ENCODE peak calls at places on chromosomes 11 and 22, in six cellular contexts. One of them, this sample, is unnamed.

GRCh38 chr22:47933226-47933625 is 1170.8 kb downstream of the TBC1D22A start:
- DNase-seq in glutamatergic neuron: no peak
- DNase-seq in GM20000: no peak
- DNase-seq in progenitor cell of endocrine pancreas: no peak
- DNase-seq in dorsolateral prefrontal cortex: no peak
- DNase-seq in RWPE1: no peak
- DNase-seq in this sample: no peak

GRCh38 chr22:42069801-42070516 is 653 bp downstream of the NAGA start:
- DNase-seq in glutamatergic neuron: no peak
- DNase-seq in GM20000: no peak
- DNase-seq in progenitor cell of endocrine pancreas: no peak
- DNase-seq in dorsolateral prefrontal cortex: no peak
- DNase-seq in RWPE1: no peak
- DNase-seq in this sample: no peak

GRCh38 chr11:110377451-110377850 is 52.3 kb upstream of the FDX1 start:
- DNase-seq in glutamatergic neuron: no peak
- DNase-seq in GM20000: no peak
- DNase-seq in progenitor cell of endocrine pancreas: no peak
- DNase-seq in dorsolateral prefrontal cortex: no peak
- DNase-seq in RWPE1: no peak
- DNase-seq in this sample: no peak

GRCh38 chr11:128052912-128053641 is 534.3 kb downstream of the ETS1 start:
- DNase-seq in glutamatergic neuron: no peak
- DNase-seq in GM20000: no peak
- DNase-seq in progenitor cell of endocrine pancreas: no peak
- DNase-seq in dorsolateral prefrontal cortex: no peak
- DNase-seq in RWPE1: peak
- DNase-seq in this sample: no peak

GRCh38 chr11:108558222-108558621 is 35.3 kb downstream of the EXPH5 start:
- DNase-seq in glutamatergic neuron: no peak
- DNase-seq in GM20000: peak
- DNase-seq in progenitor cell of endocrine pancreas: no peak
- DNase-seq in dorsolateral prefrontal cortex: no peak
- DNase-seq in RWPE1: no peak
- DNase-seq in this sample: no peak

GRCh38 chr11:78735711-78736110 is 161.0 kb upstream of the NARS2 start:
- DNase-seq in glutamatergic neuron: no peak
- DNase-seq in GM20000: no peak
- DNase-seq in progenitor cell of endocrine pancreas: no peak
- DNase-seq in dorsolateral prefrontal cortex: no peak
- DNase-seq in RWPE1: no peak
- DNase-seq in this sample: no peak

GRCh38 chr22:44550666-44551491 is 52.8 kb upstream of the RTL6 start:
- DNase-seq in glutamatergic neuron: no peak
- DNase-seq in GM20000: peak
- DNase-seq in progenitor cell of endocrine pancreas: no peak
- DNase-seq in dorsolateral prefrontal cortex: peak
- DNase-seq in RWPE1: peak
- DNase-seq in this sample: peak

GRCh38 chr22:36942561-36942960 is 29.1 kb downstream of the CSF2RB start:
- DNase-seq in glutamatergic neuron: no peak
- DNase-seq in GM20000: no peak
- DNase-seq in progenitor cell of endocrine pancreas: no peak
- DNase-seq in dorsolateral prefrontal cortex: no peak
- DNase-seq in RWPE1: no peak
- DNase-seq in this sample: no peak

GRCh38 chr11:111454561-111455192 is 57.5 kb downstream of the BTG4 start:
- DNase-seq in glutamatergic neuron: peak
- DNase-seq in GM20000: peak
- DNase-seq in progenitor cell of endocrine pancreas: peak
- DNase-seq in dorsolateral prefrontal cortex: peak
- DNase-seq in RWPE1: peak
- DNase-seq in this sample: no peak

GRCh38 chr22:22520020-22520656 is at the start of gene ZNF280A:
- DNase-seq in glutamatergic neuron: no peak
- DNase-seq in GM20000: no peak
- DNase-seq in progenitor cell of endocrine pancreas: no peak
- DNase-seq in dorsolateral prefrontal cortex: no peak
- DNase-seq in RWPE1: no peak
- DNase-seq in this sample: no peak

GRCh38 chr11:59114344-59114743 is 7.3 kb downstream of the FAM111B start:
- DNase-seq in glutamatergic neuron: no peak
- DNase-seq in GM20000: no peak
- DNase-seq in progenitor cell of endocrine pancreas: no peak
- DNase-seq in dorsolateral prefrontal cortex: no peak
- DNase-seq in RWPE1: no peak
- DNase-seq in this sample: no peak

DNA sequence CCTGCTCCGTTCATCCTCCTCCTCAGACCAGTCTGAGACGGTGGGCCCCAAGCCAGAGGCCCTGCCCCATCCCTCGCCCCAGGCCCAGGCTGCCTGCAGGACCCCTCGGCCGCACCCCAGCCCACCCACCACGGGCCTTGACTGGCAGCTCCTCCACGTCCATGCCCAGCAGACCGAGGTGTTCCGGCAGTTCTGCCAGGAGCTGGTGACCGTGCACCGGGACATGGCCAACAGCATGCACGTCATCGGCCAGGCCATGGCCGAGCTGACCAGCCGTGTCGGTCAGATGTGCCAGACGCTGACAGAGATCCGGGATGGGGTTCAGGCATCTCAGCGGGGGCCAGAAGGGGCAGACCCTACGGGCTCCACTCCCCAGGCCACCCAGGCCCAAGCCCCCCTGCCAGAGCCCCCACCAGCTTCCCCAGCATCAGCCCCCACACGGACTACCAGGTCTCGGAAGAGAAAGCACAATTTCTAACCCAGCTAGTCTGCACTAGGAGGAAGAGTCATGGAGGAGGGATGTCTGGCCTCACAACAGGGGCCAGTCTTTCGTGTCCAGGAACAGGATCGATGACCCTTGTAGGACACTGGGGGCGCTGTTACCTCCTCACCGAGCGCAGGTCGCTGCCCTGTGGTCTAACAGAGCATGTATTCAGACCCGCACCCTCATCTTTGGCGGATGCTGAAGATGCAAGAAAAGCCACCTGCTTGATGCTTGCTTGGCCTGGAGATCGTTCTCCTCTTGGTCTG is 66.3 kb downstream of the PRDM11 start:
- DNase-seq in glutamatergic neuron: peak
- DNase-seq in GM20000: no peak
- DNase-seq in progenitor cell of endocrine pancreas: no peak
- DNase-seq in dorsolateral prefrontal cortex: no peak
- DNase-seq in RWPE1: no peak
- DNase-seq in this sample: no peak
- TF ChIP-seq CTCF in glutamatergic neuron: peak
- TF ChIP-seq CTCF in GM20000: no peak
- TF ChIP-seq CTCF in progenitor cell of endocrine pancreas: peak
- TF ChIP-seq CTCF in dorsolateral prefrontal cortex: no peak
- TF ChIP-seq CTCF in RWPE1: no peak
- TF ChIP-seq CTCF in this sample: no peak

GRCh38 chr11:60701509-60701818 is 2.1 kb downstream of the MS4A8 start:
- DNase-seq in glutamatergic neuron: no peak
- DNase-seq in GM20000: no peak
- DNase-seq in progenitor cell of endocrine pancreas: no peak
- DNase-seq in dorsolateral prefrontal cortex: no peak
- DNase-seq in RWPE1: no peak
- DNase-seq in this sample: no peak

GRCh38 chr11:60699282-60699681 is at the start of gene MS4A8:
- DNase-seq in glutamatergic neuron: no peak
- DNase-seq in GM20000: no peak
- DNase-seq in progenitor cell of endocrine pancreas: no peak
- DNase-seq in dorsolateral prefrontal cortex: no peak
- DNase-seq in RWPE1: no peak
- DNase-seq in this sample: no peak

GRCh38 chr11:60703374-60703773 is 4.0 kb downstream of the MS4A8 start:
- DNase-seq in glutamatergic neuron: no peak
- DNase-seq in GM20000: no peak
- DNase-seq in progenitor cell of endocrine pancreas: no peak
- DNase-seq in dorsolateral prefrontal cortex: no peak
- DNase-seq in RWPE1: no peak
- DNase-seq in this sample: no peak

GRCh38 chr11:60705895-60706294 is 6.5 kb downstream of the MS4A8 start:
- DNase-seq in glutamatergic neuron: no peak
- DNase-seq in GM20000: no peak
- DNase-seq in progenitor cell of endocrine pancreas: no peak
- DNase-seq in dorsolateral prefrontal cortex: no peak
- DNase-seq in RWPE1: no peak
- DNase-seq in this sample: no peak

GRCh38 chr11:60700689-60701508 is 1.5 kb downstream of the MS4A8 start:
- DNase-seq in glutamatergic neuron: peak
- DNase-seq in GM20000: peak
- DNase-seq in progenitor cell of endocrine pancreas: peak
- DNase-seq in dorsolateral prefrontal cortex: no peak
- DNase-seq in RWPE1: peak
- DNase-seq in this sample: peak
- TF ChIP-seq CTCF in glutamatergic neuron: peak
- TF ChIP-seq CTCF in GM20000: peak
- TF ChIP-seq CTCF in progenitor cell of endocrine pancreas: peak
- TF ChIP-seq CTCF in dorsolateral prefrontal cortex: peak
- TF ChIP-seq CTCF in RWPE1: peak
- TF ChIP-seq CTCF in this sample: peak

DNA sequence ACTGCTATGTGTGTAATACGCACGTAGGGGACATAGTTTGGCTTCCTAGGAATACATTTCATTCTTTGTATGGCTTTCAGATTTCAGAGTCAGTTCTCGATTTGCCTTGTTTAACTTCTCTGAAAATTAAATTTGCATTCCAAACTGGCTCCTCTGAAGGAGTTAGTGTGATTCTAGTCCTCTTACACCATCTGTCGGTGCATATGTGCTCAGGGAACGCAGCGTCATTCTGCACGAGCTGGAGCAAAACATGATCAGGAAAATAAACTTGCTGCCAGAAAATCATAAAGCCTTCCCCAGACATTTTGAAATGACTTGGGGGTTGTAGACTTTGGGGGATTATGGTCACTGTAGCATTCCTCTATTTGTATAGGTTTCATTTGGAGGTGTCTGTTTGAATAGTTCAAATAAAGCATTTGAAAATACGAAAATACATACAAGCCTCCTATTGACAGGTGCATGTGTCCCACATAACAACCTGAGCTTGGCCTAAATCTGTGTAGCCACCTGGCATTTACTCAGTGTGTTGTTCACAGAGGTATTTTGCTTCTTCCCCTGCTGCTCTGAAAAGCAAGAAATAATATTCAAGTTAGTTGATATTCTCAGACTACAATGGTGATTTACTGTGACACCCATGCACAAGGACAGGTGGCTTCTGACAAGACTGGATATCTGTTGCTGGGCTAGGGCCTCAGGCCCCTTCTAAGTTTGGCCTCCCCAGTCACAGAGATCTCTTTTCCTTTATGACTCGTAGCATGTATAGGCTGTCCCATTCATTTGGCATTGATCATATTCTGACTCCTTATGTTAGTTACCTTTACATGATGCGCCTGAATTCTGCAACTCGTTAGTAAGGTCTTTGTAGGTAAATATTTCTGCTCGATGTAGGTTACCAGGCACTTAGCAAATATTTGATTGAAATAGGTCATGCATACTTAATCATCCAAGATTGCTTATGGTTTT is 81.6 kb upstream of the SORL1-AS1 start:
- DNase-seq in glutamatergic neuron: peak
- DNase-seq in GM20000: no peak
- DNase-seq in progenitor cell of endocrine pancreas: no peak
- DNase-seq in dorsolateral prefrontal cortex: no peak
- DNase-seq in RWPE1: no peak
- DNase-seq in this sample: peak
- TF ChIP-seq CTCF in glutamatergic neuron: no peak
- TF ChIP-seq CTCF in GM20000: no peak
- TF ChIP-seq CTCF in progenitor cell of endocrine pancreas: no peak
- TF ChIP-seq CTCF in dorsolateral prefrontal cortex: peak
- TF ChIP-seq CTCF in RWPE1: no peak
- TF ChIP-seq CTCF in this sample: peak

DNA sequence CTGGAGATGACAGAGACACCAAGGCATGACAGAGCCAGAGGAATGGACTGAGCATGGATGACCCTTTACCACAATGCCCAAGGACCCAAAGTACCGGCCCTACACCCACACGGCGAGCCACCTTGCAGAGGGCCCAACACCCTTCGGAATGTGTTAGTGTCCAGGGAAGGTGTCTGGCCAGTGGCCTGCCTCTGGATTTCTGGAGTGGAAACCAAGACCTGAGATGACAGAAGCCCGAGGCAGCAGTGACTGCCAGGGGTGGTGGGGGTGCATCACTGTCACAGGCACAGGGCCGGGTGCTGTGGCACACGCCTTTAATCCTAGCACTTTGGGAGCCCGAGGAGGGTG is 28.7 kb downstream of the PDGFB start:
- DNase-seq in glutamatergic neuron: no peak
- DNase-seq in GM20000: no peak
- DNase-seq in progenitor cell of endocrine pancreas: no peak
- DNase-seq in dorsolateral prefrontal cortex: no peak
- DNase-seq in RWPE1: no peak
- DNase-seq in this sample: no peak
- TF ChIP-seq CTCF in glutamatergic neuron: peak
- TF ChIP-seq CTCF in GM20000: no peak
- TF ChIP-seq CTCF in progenitor cell of endocrine pancreas: no peak
- TF ChIP-seq CTCF in dorsolateral prefrontal cortex: no peak
- TF ChIP-seq CTCF in RWPE1: no peak
- TF ChIP-seq CTCF in this sample: no peak